ENCODE peak calls at places on chromosomes 7 and 10, in seven cellular contexts. One of them, this sample, is unnamed. For H3K4me1, the result is how much of the 10 kb centered on the place peaks cover.

GRCh38 chr7:1925973-1926907 is 256.2 kb downstream of the ELFN1 start:
- DNase-seq in tibial nerve: no peak
- DNase-seq in A549: no peak
- DNase-seq in body of pancreas: no peak
- DNase-seq in spleen: no peak
- DNase-seq in endothelial cell of umbilical vein: peak
- DNase-seq in breast epithelium: no peak
- DNase-seq in this sample: no peak

GRCh38 chr7:95899919-95900513 is 127.7 kb downstream of the DYNC1I1 start:
- DNase-seq in breast epithelium: no peak
- DNase-seq in A549: no peak
- DNase-seq in spleen: no peak
- DNase-seq in endothelial cell of umbilical vein: no peak
- DNase-seq in body of pancreas: no peak
- DNase-seq in tibial nerve: no peak
- DNase-seq in this sample: no peak

GRCh38 chr10:70962686-70963085 is 74.3 kb upstream of the PCBD1 start:
- DNase-seq in breast epithelium: no peak
- DNase-seq in tibial nerve: no peak
- DNase-seq in spleen: peak
- DNase-seq in body of pancreas: no peak
- DNase-seq in endothelial cell of umbilical vein: no peak
- DNase-seq in A549: no peak
- DNase-seq in this sample: no peak

GRCh38 chr10:62037890-62038608 is 136.6 kb downstream of the ARID5B start:
- DNase-seq in body of pancreas: no peak
- DNase-seq in endothelial cell of umbilical vein: no peak
- DNase-seq in breast epithelium: no peak
- DNase-seq in tibial nerve: no peak
- DNase-seq in A549: no peak
- DNase-seq in spleen: no peak
- DNase-seq in this sample: no peak

GRCh38 chr10:61465216-61465496 is 12.0 kb upstream of the TMEM26 start:
- DNase-seq in spleen: no peak
- DNase-seq in tibial nerve: no peak
- DNase-seq in endothelial cell of umbilical vein: no peak
- DNase-seq in A549: no peak
- DNase-seq in breast epithelium: no peak
- DNase-seq in body of pancreas: no peak
- DNase-seq in this sample: no peak

GRCh38 chr7:85529197-85529596 is 342.3 kb upstream of the SEMA3D start:
- DNase-seq in spleen: no peak
- DNase-seq in A549: no peak
- DNase-seq in breast epithelium: no peak
- DNase-seq in endothelial cell of umbilical vein: peak
- DNase-seq in tibial nerve: no peak
- DNase-seq in body of pancreas: peak
- DNase-seq in this sample: no peak

GRCh38 chr7:155482511-155483183 is 24.7 kb downstream of the EN2 start:
- DNase-seq in endothelial cell of umbilical vein: no peak
- DNase-seq in A549: no peak
- DNase-seq in tibial nerve: no peak
- DNase-seq in breast epithelium: no peak
- DNase-seq in body of pancreas: no peak
- DNase-seq in spleen: no peak
- DNase-seq in this sample: no peak

GRCh38 chr10:29142516-29143314 is 146.2 kb upstream of the LYZL1 start:
- DNase-seq in breast epithelium: no peak
- DNase-seq in endothelial cell of umbilical vein: no peak
- DNase-seq in tibial nerve: no peak
- DNase-seq in A549: no peak
- DNase-seq in body of pancreas: no peak
- DNase-seq in spleen: no peak
- DNase-seq in this sample: no peak

GRCh38 chr10:29676732-29677131 is 42.0 kb upstream of the SVIL start:
- DNase-seq in tibial nerve: no peak
- DNase-seq in spleen: no peak
- DNase-seq in body of pancreas: no peak
- DNase-seq in endothelial cell of umbilical vein: no peak
- DNase-seq in A549: no peak
- DNase-seq in breast epithelium: no peak
- DNase-seq in this sample: no peak

GRCh38 chr10:11236234-11236633 is 218.6 kb downstream of the CELF2 start:
- DNase-seq in tibial nerve: no peak
- DNase-seq in body of pancreas: no peak
- DNase-seq in endothelial cell of umbilical vein: no peak
- DNase-seq in breast epithelium: no peak
- DNase-seq in A549: no peak
- DNase-seq in spleen: no peak
- DNase-seq in this sample: no peak
- H3K4me1 ChIP-seq in tibial nerve: under half
- H3K4me1 ChIP-seq in body of pancreas: under half
- H3K4me1 ChIP-seq in endothelial cell of umbilical vein: under half
- H3K4me1 ChIP-seq in breast epithelium: under half
- H3K4me1 ChIP-seq in A549: under half
- H3K4me1 ChIP-seq in spleen: under half
- H3K4me1 ChIP-seq in this sample: under half

GRCh38 chr10:84194424-84195043 is at the start of gene CDHR1:
- DNase-seq in breast epithelium: no peak
- DNase-seq in body of pancreas: no peak
- DNase-seq in tibial nerve: no peak
- DNase-seq in A549: peak
- DNase-seq in endothelial cell of umbilical vein: no peak
- DNase-seq in spleen: peak
- DNase-seq in this sample: no peak
- TF ChIP-seq POLR2A in breast epithelium: no peak
- TF ChIP-seq POLR2A in body of pancreas: no peak
- TF ChIP-seq POLR2A in tibial nerve: no peak
- TF ChIP-seq POLR2A in A549: no peak
- TF ChIP-seq POLR2A in endothelial cell of umbilical vein: no peak
- TF ChIP-seq POLR2A in spleen: no peak
- TF ChIP-seq POLR2A in this sample: no peak

DNA sequence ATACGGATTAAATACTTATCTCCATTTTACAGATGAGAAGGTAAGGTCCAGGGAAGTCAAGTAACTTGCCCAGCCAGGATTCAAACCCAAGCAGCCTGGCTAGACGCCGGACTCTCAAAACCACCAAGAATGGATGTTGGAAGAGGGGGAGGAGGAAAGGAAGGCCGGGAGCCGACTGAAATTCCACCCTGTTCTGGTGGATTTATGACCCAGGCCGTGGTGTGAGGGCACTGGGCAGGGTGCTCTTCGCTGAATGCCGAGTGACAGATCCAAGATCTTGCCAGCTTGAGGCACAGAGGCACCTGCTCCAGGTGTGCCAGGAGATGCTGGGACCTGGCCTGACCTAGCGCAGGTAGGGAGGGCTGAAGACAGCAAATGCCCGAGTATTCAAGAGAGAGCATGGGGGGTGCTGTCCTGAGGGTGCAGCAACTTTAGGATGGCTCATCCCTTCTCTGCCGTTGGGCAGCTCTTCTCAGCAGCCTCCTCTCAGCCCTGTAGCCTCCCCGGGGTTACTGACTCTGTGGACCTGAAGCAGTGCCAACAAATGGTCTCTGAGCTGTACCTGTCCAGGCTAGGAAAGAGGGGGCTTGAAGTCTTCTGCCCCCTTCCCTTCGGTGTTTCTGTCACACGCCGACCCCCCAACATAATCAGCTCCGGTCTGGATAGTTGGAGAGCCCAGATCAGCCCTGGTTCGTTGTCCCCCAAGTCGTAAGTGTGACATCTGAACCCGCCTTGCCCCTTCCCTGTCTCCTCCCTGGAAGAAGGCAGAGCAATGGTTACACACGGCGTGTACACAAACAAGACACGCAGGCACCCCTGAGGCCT is 713 bp downstream of the LOXL4 start:
- DNase-seq in body of pancreas: no peak
- DNase-seq in endothelial cell of umbilical vein: no peak
- DNase-seq in spleen: no peak
- DNase-seq in tibial nerve: no peak
- DNase-seq in breast epithelium: no peak
- DNase-seq in A549: no peak
- DNase-seq in this sample: no peak
- H3K4me1 ChIP-seq in body of pancreas: under half
- H3K4me1 ChIP-seq in endothelial cell of umbilical vein: under half
- H3K4me1 ChIP-seq in spleen: under half
- H3K4me1 ChIP-seq in tibial nerve: half or more
- H3K4me1 ChIP-seq in breast epithelium: under half
- H3K4me1 ChIP-seq in A549: under half
- H3K4me1 ChIP-seq in this sample: under half

DNA sequence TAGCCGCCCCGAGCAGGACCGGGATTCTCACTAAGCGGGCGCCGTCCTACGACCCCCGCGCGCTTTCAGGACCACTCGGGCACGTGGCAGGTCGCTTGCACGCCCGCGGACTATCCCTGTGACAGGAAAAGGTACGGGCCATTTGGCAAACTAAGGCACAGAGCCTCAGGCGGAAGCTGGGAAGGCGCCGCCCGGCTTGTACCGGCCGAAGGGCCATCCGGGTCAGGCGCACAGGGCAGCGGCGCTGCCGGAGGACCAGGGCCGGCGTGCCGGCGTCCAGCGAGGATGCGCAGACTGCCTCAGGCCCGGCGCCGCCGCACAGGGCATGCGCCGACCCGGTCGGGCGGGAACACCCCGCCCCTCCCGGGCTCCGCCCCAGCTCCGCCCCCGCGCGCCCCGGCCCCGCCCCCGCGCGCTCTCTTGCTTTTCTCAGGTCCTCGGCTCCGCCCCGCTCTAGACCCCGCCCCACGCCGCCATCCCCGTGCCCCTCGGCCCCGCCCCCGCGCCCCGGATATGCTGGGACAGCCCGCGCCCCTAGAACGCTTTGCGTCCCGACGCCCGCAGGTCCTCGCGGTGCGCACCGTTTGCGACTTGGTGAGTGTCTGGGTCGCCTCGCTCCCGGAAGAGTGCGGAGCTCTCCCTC is at the start of gene MGMT:
- DNase-seq in body of pancreas: peak
- DNase-seq in spleen: peak
- DNase-seq in A549: peak
- DNase-seq in tibial nerve: peak
- DNase-seq in breast epithelium: peak
- DNase-seq in endothelial cell of umbilical vein: peak
- DNase-seq in this sample: peak
- TF ChIP-seq POLR2A in body of pancreas: peak
- TF ChIP-seq POLR2A in spleen: peak
- TF ChIP-seq POLR2A in A549: peak
- TF ChIP-seq POLR2A in tibial nerve: peak
- TF ChIP-seq POLR2A in breast epithelium: no peak
- TF ChIP-seq POLR2A in endothelial cell of umbilical vein: peak
- TF ChIP-seq POLR2A in this sample: peak